ENCODE peak calls at places on chromosomes 4 and X, in seven cellular contexts. One of them, this sample, is unnamed.

GRCh38 chr4:41468122-41468521 is 69.8 kb upstream of the LIMCH1 start:
- DNase-seq in body of pancreas: no peak
- DNase-seq in suprapubic skin: no peak
- DNase-seq in uterus: no peak
- DNase-seq in heart left ventricle: no peak
- DNase-seq in H54: no peak
- DNase-seq in IMR-90: no peak
- DNase-seq in this sample: no peak

GRCh38 chr4:53863163-53863562 is 201.2 kb downstream of the CHIC2 start:
- DNase-seq in H54: no peak
- DNase-seq in suprapubic skin: no peak
- DNase-seq in IMR-90: peak
- DNase-seq in body of pancreas: no peak
- DNase-seq in uterus: peak
- DNase-seq in heart left ventricle: peak
- DNase-seq in this sample: no peak

GRCh38 chr4:99506781-99507180 is 4.0 kb upstream of the C4orf17 start:
- DNase-seq in uterus: no peak
- DNase-seq in body of pancreas: no peak
- DNase-seq in IMR-90: no peak
- DNase-seq in suprapubic skin: no peak
- DNase-seq in heart left ventricle: no peak
- DNase-seq in H54: no peak
- DNase-seq in this sample: no peak

GRCh38 chrX:154822029-154822428 is 12.4 kb downstream of the SMIM9 start:
- DNase-seq in body of pancreas: no peak
- DNase-seq in H54: no peak
- DNase-seq in IMR-90: no peak
- DNase-seq in heart left ventricle: no peak
- DNase-seq in suprapubic skin: no peak
- DNase-seq in uterus: no peak
- DNase-seq in this sample: no peak

GRCh38 chr4:83386931-83387897 is 52.6 kb upstream of the HPSE start:
- DNase-seq in H54: no peak
- DNase-seq in heart left ventricle: no peak
- DNase-seq in uterus: peak
- DNase-seq in body of pancreas: no peak
- DNase-seq in IMR-90: no peak
- DNase-seq in suprapubic skin: no peak
- DNase-seq in this sample: no peak

GRCh38 chr4:11698846-11699590 is 270.3 kb upstream of the HS3ST1 start:
- DNase-seq in IMR-90: peak
- DNase-seq in body of pancreas: no peak
- DNase-seq in suprapubic skin: no peak
- DNase-seq in heart left ventricle: no peak
- DNase-seq in uterus: no peak
- DNase-seq in H54: peak
- DNase-seq in this sample: no peak

GRCh38 chrX:154019633-154020499 is at the start of gene IRAK1:
- DNase-seq in suprapubic skin: no peak
- DNase-seq in body of pancreas: peak
- DNase-seq in uterus: no peak
- DNase-seq in heart left ventricle: peak
- DNase-seq in IMR-90: peak
- DNase-seq in H54: peak
- DNase-seq in this sample: peak

GRCh38 chrX:63754141-63754859 is 30.7 kb downstream of the ARHGEF9 start:
- DNase-seq in H54: no peak
- DNase-seq in body of pancreas: no peak
- DNase-seq in suprapubic skin: peak
- DNase-seq in uterus: no peak
- DNase-seq in heart left ventricle: no peak
- DNase-seq in IMR-90: peak
- DNase-seq in this sample: peak

GRCh38 chr4:87067120-87067885 is 132.5 kb downstream of the AFF1 start:
- DNase-seq in uterus: no peak
- DNase-seq in heart left ventricle: no peak
- DNase-seq in H54: no peak
- DNase-seq in suprapubic skin: no peak
- DNase-seq in IMR-90: no peak
- DNase-seq in body of pancreas: no peak
- DNase-seq in this sample: no peak

DNA sequence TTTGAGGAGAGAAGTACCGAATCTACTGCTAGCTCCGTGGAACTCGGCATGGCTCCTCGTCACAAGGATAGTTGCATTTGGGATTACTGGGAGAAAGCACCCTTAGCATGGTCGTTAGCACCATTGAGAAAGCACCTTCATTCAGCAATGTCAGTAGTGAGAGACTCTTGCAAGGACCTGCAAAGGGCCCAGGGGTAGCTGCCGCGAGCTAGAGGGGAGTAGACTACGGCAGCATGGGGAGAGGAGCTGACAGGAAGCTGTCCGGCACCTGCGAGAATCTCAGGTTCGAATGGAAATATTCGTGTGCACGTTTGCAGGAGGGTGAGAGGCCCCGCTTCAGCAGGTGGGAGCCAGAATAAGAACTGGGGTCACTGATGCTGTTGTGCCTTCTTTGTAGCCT is 20.2 kb downstream of the TLR10 start:
- DNase-seq in H54: no peak
- DNase-seq in IMR-90: no peak
- DNase-seq in heart left ventricle: no peak
- DNase-seq in suprapubic skin: no peak
- DNase-seq in uterus: no peak
- DNase-seq in body of pancreas: no peak
- DNase-seq in this sample: no peak
- TF ChIP-seq POLR2A in H54: no peak
- TF ChIP-seq POLR2A in IMR-90: no peak
- TF ChIP-seq POLR2A in heart left ventricle: no peak
- TF ChIP-seq POLR2A in suprapubic skin: no peak
- TF ChIP-seq POLR2A in uterus: no peak
- TF ChIP-seq POLR2A in body of pancreas: no peak
- TF ChIP-seq POLR2A in this sample: no peak

GRCh38 chr4:72567821-72568620 is 1.0 kb downstream of the ADAMTS3 start:
- DNase-seq in heart left ventricle: peak
- DNase-seq in body of pancreas: peak
- DNase-seq in IMR-90: peak
- DNase-seq in uterus: peak
- DNase-seq in H54: peak
- DNase-seq in suprapubic skin: peak
- DNase-seq in this sample: peak
- TF ChIP-seq POLR2A in heart left ventricle: no peak
- TF ChIP-seq POLR2A in body of pancreas: peak
- TF ChIP-seq POLR2A in IMR-90: no peak
- TF ChIP-seq POLR2A in uterus: no peak
- TF ChIP-seq POLR2A in H54: no peak
- TF ChIP-seq POLR2A in suprapubic skin: no peak
- TF ChIP-seq POLR2A in this sample: peak

DNA sequence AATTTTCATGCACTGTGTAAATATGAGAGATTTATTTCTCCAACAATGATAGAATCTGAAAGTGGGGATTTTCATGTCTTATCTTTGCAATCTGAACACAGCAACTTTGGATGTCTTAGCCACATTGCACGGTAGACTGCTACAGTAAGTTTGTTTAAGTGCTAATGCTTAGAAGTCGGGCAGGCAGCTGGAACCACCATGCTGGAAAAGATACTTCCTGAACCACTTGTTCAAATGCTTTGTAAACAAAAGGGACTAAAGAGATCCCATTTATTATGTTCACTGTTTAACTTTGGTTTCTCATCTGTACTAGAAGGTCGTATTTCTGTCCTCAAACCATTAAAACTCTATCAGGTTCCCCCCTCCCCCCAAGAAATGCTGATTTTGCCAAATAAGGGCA is 555.9 kb upstream of the DIPK2B start:
- DNase-seq in uterus: no peak
- DNase-seq in IMR-90: no peak
- DNase-seq in H54: no peak
- DNase-seq in suprapubic skin: no peak
- DNase-seq in body of pancreas: no peak
- DNase-seq in heart left ventricle: no peak
- DNase-seq in this sample: no peak
- TF ChIP-seq POLR2A in uterus: no peak
- TF ChIP-seq POLR2A in IMR-90: no peak
- TF ChIP-seq POLR2A in H54: no peak
- TF ChIP-seq POLR2A in suprapubic skin: no peak
- TF ChIP-seq POLR2A in body of pancreas: no peak
- TF ChIP-seq POLR2A in heart left ventricle: no peak
- TF ChIP-seq POLR2A in this sample: no peak

GRCh38 chrX:110120025-110120424 is 117.1 kb downstream of the TMEM164 start:
- DNase-seq in suprapubic skin: no peak
- DNase-seq in heart left ventricle: no peak
- DNase-seq in uterus: no peak
- DNase-seq in H54: no peak
- DNase-seq in IMR-90: no peak
- DNase-seq in body of pancreas: peak
- DNase-seq in this sample: no peak

GRCh38 chrX:110118535-110118934 is 115.6 kb downstream of the TMEM164 start:
- DNase-seq in H54: no peak
- DNase-seq in heart left ventricle: no peak
- DNase-seq in uterus: no peak
- DNase-seq in body of pancreas: no peak
- DNase-seq in suprapubic skin: no peak
- DNase-seq in IMR-90: no peak
- DNase-seq in this sample: no peak

GRCh38 chrX:110125435-110125834 is 122.5 kb downstream of the TMEM164 start:
- DNase-seq in H54: no peak
- DNase-seq in heart left ventricle: no peak
- DNase-seq in suprapubic skin: no peak
- DNase-seq in IMR-90: peak
- DNase-seq in uterus: no peak
- DNase-seq in body of pancreas: no peak
- DNase-seq in this sample: no peak

GRCh38 chrX:110119480-110119879 is 116.6 kb downstream of the TMEM164 start:
- DNase-seq in uterus: no peak
- DNase-seq in heart left ventricle: no peak
- DNase-seq in body of pancreas: no peak
- DNase-seq in IMR-90: no peak
- DNase-seq in H54: no peak
- DNase-seq in suprapubic skin: no peak
- DNase-seq in this sample: peak

DNA sequence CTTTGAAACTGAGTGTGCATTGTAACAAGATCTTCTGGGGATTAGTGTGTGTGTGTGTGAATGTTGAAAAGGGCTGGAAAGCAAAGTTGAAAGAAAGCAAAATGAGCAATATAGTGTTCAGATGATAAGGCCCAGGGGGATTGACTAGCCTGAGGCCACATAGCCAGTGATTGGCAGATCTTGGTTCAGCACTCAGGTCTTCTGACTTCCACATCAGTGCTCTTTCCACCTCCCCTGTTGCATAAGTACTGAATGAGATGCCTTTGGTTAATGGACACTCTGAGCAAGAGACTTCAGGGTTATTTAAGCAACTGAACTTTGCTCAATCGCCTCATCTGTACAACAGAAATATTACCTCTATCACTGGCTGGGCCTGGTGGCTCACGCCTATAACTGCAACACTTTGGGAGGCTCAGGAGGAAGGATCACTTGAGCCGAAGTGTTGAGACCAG is 120.4 kb downstream of the TMEM164 start:
- DNase-seq in IMR-90: no peak
- DNase-seq in H54: no peak
- DNase-seq in heart left ventricle: no peak
- DNase-seq in body of pancreas: no peak
- DNase-seq in uterus: no peak
- DNase-seq in suprapubic skin: no peak
- DNase-seq in this sample: no peak
- TF ChIP-seq POLR2A in IMR-90: no peak
- TF ChIP-seq POLR2A in H54: no peak
- TF ChIP-seq POLR2A in heart left ventricle: no peak
- TF ChIP-seq POLR2A in body of pancreas: no peak
- TF ChIP-seq POLR2A in uterus: no peak
- TF ChIP-seq POLR2A in suprapubic skin: no peak
- TF ChIP-seq POLR2A in this sample: no peak

GRCh38 chr4:140661550-140661949 is 92.8 kb upstream of the UCP1 start:
- DNase-seq in IMR-90: no peak
- DNase-seq in suprapubic skin: no peak
- DNase-seq in H54: no peak
- DNase-seq in uterus: no peak
- DNase-seq in body of pancreas: no peak
- DNase-seq in heart left ventricle: no peak
- DNase-seq in this sample: no peak
- TF ChIP-seq POLR2A in IMR-90: no peak
- TF ChIP-seq POLR2A in suprapubic skin: no peak
- TF ChIP-seq POLR2A in H54: no peak
- TF ChIP-seq POLR2A in uterus: no peak
- TF ChIP-seq POLR2A in body of pancreas: no peak
- TF ChIP-seq POLR2A in heart left ventricle: no peak
- TF ChIP-seq POLR2A in this sample: no peak